ENCODE peak calls at places on chromosome 15, in five cellular contexts. M, V, K, U and O are unnamed samples.

GRCh38 chr15:29675791-29676301 is 146.4 kb downstream of the TJP1 start:
- DNase-seq in M (no peak), V (no peak), K (no peak), U (no peak), O (no peak)

GRCh38 chr15:51776952-51777574 is 25.7 kb downstream of the TMOD2 start:
- DNase-seq in M (peak), V (peak), K (peak), U (peak), O (no peak)

GRCh38 chr15:28963711-28964081 is 77.9 kb downstream of the APBA2 start:
- DNase-seq in M (no peak), V (no peak), K (no peak), U (no peak), O (no peak)

GRCh38 chr15:77580991-77581682 is 51.6 kb downstream of the LINGO1 start:
- DNase-seq in M (no peak), V (no peak), K (peak), U (no peak), O (peak)

GRCh38 chr15:100983221-100983620 is 64.1 kb downstream of the LRRK1 start:
- DNase-seq in M (no peak), V (no peak), K (no peak), U (no peak), O (no peak)

GRCh38 chr15:41832875-41833274 is 5.0 kb downstream of the JMJD7 start:
- DNase-seq in M (no peak), V (no peak), K (peak), U (no peak), O (no peak)

GRCh38 chr15:42964476-42964875 is 43.9 kb upstream of the TTBK2 start:
- DNase-seq in M (no peak), V (no peak), K (no peak), U (no peak), O (no peak)

GRCh38 chr15:83871808-83872559 is 218.1 kb downstream of the ADAMTSL3 start:
- DNase-seq in M (peak), V (no peak), K (no peak), U (no peak), O (no peak)

GRCh38 chr15:39447881-39448280 is 133.0 kb upstream of the THBS1 start:
- DNase-seq in M (no peak), V (no peak), K (no peak), U (no peak), O (no peak)

DNA sequence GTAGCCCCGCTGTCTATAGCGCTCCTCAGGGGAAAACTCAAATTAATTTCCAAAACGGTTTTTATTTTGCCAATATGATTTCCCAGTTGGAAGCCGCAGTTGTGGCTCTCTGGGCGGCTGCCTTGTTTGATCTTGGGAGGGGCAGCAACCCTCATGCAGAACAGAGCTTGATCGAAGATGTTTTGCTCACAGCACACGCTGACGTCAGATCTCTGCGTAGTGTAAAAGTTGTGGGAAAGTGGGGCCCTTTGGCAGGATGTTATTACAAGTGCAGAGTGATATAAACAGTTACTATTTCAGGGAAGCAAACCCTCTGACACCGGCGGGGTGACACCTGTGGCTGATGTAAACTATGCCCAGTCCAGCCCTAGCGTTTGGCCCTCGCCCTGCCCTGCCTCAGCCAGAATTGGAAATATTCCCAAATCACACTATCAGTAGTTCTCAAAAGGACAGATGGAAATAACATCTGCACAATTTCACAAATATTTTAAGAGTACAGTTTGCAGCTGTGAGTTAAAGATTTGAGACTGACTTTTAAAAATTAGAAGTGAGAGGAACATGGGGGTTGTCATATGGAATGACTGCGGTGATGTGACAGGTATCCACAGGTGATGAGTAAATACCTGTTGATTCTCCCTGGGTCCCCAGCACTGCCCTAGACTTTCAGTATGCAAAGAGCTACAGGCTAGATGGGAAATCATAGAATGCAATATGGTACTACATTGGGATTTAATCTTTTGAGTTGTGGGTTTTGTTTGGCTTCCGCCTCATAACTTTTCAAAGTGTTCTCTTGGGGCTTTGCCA is 1.7 kb downstream of the SYNM start:
- DNase-seq in M (no peak), V (no peak), K (no peak), U (peak), O (peak)
- H3K27ac ChIP-seq in M (no peak), V (no peak), K (peak), U (peak), O (peak)

GRCh38 chr15:45197512-45197911 is 9.7 kb upstream of the SHF start:
- DNase-seq in M (no peak), V (no peak), K (no peak), U (no peak), O (no peak)
- H3K27ac ChIP-seq in M (peak), V (no peak), K (no peak), U (no peak), O (no peak)

GRCh38 chr15:34644851-34645250 is 61.4 kb upstream of the GOLGA8B start:
- DNase-seq in M (no peak), V (no peak), K (no peak), U (no peak), O (no peak)
- H3K27ac ChIP-seq in M (no peak), V (no peak), K (no peak), U (no peak), O (no peak)

GRCh38 chr15:68197661-68198437 is 7.3 kb downstream of the CALML4 start:
- DNase-seq in M (no peak), V (no peak), K (no peak), U (no peak), O (no peak)

GRCh38 chr15:68196445-68197169 is 8.5 kb downstream of the CALML4 start:
- DNase-seq in M (no peak), V (no peak), K (no peak), U (no peak), O (no peak)

GRCh38 chr15:68192804-68193521 is 12.2 kb downstream of the CALML4 start:
- DNase-seq in M (no peak), V (no peak), K (no peak), U (no peak), O (peak)

GRCh38 chr15:68197170-68197492 is 8.0 kb downstream of the CALML4 start:
- DNase-seq in M (no peak), V (no peak), K (no peak), U (no peak), O (peak)

DNA sequence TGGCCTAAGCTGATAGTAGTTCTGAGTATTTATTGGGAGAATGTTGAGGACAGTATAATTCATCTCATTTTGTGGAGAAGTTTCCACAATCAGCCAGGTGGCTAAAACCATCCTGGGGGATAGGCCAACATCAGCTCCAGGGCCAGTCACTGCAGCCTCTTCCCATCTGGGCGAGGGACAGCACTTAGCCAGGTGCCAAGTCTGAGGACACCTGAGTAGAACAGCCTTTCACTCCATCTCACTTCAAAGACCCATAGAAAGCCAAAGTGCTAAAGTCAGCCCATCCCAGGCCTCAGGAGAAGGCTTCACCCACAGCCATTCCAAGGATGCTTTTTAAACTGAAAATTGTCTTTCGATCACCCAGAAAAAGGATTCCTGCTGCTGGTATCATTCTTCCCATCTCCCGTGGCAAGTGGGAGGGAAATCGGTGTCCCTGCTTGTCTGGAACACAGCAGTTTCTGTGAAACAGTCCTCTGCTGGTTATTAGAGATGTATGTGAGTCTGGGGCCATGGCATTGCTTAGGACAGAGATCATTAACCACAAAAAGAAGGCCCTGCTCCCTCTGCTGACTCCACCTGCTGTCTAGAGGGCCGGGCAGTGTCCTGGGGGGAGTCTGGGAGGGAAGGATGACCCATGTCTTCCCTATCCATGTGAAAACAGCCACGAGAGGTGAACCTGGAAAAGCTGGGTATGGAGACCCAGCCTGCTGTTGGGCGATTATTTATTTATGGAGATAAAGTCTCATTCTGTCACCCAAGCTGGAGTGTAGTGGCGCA is 9.6 kb downstream of the CALML4 start:
- DNase-seq in M (no peak), V (no peak), K (no peak), U (no peak), O (no peak)
- H3K27ac ChIP-seq in M (no peak), V (no peak), K (peak), U (peak), O (no peak)